ENCODE peak calls at places on chromosomes 3 and 15, in eight cellular contexts. One of them, this sample, is unnamed. For H3K4me1, the result is how much of the 10 kb centered on the place peaks cover.

GRCh38 chr15:22952826-22953579 is 27.2 kb downstream of the CYFIP1 start:
- DNase-seq in body of pancreas: no peak
- DNase-seq in lower lobe of right lung: no peak
- DNase-seq in A549: no peak
- DNase-seq in heart left ventricle: no peak
- DNase-seq in GM23248: peak
- DNase-seq in mesendoderm: peak
- DNase-seq in stomach: no peak
- DNase-seq in this sample: no peak

GRCh38 chr3:7779331-7779730 is 722.3 kb upstream of the LMCD1 start:
- DNase-seq in body of pancreas: no peak
- DNase-seq in lower lobe of right lung: no peak
- DNase-seq in A549: no peak
- DNase-seq in heart left ventricle: no peak
- DNase-seq in GM23248: peak
- DNase-seq in mesendoderm: peak
- DNase-seq in stomach: no peak
- DNase-seq in this sample: no peak

GRCh38 chr3:146561879-146562278 is 17.5 kb upstream of the PLSCR1 start:
- DNase-seq in body of pancreas: no peak
- DNase-seq in lower lobe of right lung: no peak
- DNase-seq in A549: no peak
- DNase-seq in heart left ventricle: no peak
- DNase-seq in GM23248: no peak
- DNase-seq in mesendoderm: no peak
- DNase-seq in stomach: no peak
- DNase-seq in this sample: no peak

GRCh38 chr15:91795281-91795680 is 58.2 kb upstream of the SLCO3A1 start:
- DNase-seq in body of pancreas: no peak
- DNase-seq in lower lobe of right lung: no peak
- DNase-seq in A549: no peak
- DNase-seq in heart left ventricle: no peak
- DNase-seq in GM23248: no peak
- DNase-seq in mesendoderm: no peak
- DNase-seq in stomach: no peak
- DNase-seq in this sample: no peak

GRCh38 chr3:109382573-109382972 is 45.2 kb upstream of the DPPA4 start:
- DNase-seq in body of pancreas: no peak
- DNase-seq in lower lobe of right lung: no peak
- DNase-seq in A549: no peak
- DNase-seq in heart left ventricle: no peak
- DNase-seq in GM23248: no peak
- DNase-seq in mesendoderm: no peak
- DNase-seq in stomach: no peak
- DNase-seq in this sample: no peak

GRCh38 chr3:31213869-31214486 is 318.7 kb upstream of the STT3B start:
- DNase-seq in body of pancreas: no peak
- DNase-seq in lower lobe of right lung: no peak
- DNase-seq in A549: no peak
- DNase-seq in heart left ventricle: no peak
- DNase-seq in GM23248: no peak
- DNase-seq in mesendoderm: no peak
- DNase-seq in stomach: no peak
- DNase-seq in this sample: no peak

GRCh38 chr15:42120285-42120684 is 25.9 kb upstream of the PLA2G4D start:
- DNase-seq in body of pancreas: no peak
- DNase-seq in lower lobe of right lung: no peak
- DNase-seq in A549: no peak
- DNase-seq in heart left ventricle: no peak
- DNase-seq in GM23248: no peak
- DNase-seq in mesendoderm: no peak
- DNase-seq in stomach: no peak
- DNase-seq in this sample: no peak

GRCh38 chr3:53545365-53546031 is 51.1 kb downstream of the CACNA1D start:
- DNase-seq in body of pancreas: no peak
- DNase-seq in lower lobe of right lung: no peak
- DNase-seq in A549: no peak
- DNase-seq in heart left ventricle: no peak
- DNase-seq in GM23248: no peak
- DNase-seq in mesendoderm: no peak
- DNase-seq in stomach: no peak
- DNase-seq in this sample: no peak

GRCh38 chr3:123085293-123085949 is 18.6 kb downstream of the PDIA5 start:
- DNase-seq in body of pancreas: no peak
- DNase-seq in lower lobe of right lung: no peak
- DNase-seq in A549: no peak
- DNase-seq in heart left ventricle: no peak
- DNase-seq in GM23248: no peak
- DNase-seq in mesendoderm: peak
- DNase-seq in stomach: no peak
- DNase-seq in this sample: no peak

GRCh38 chr3:31350307-31350706 is 182.4 kb upstream of the STT3B start:
- DNase-seq in body of pancreas: no peak
- DNase-seq in lower lobe of right lung: no peak
- DNase-seq in A549: no peak
- DNase-seq in heart left ventricle: no peak
- DNase-seq in GM23248: no peak
- DNase-seq in mesendoderm: no peak
- DNase-seq in stomach: no peak
- DNase-seq in this sample: no peak

GRCh38 chr3:14377838-14378169 is 24.6 kb upstream of the SLC6A6 start:
- DNase-seq in body of pancreas: no peak
- DNase-seq in lower lobe of right lung: peak
- DNase-seq in A549: no peak
- DNase-seq in heart left ventricle: peak
- DNase-seq in GM23248: no peak
- DNase-seq in mesendoderm: no peak
- DNase-seq in stomach: no peak
- DNase-seq in this sample: no peak

GRCh38 chr15:44545934-44546802 is 9.2 kb downstream of the EIF3J start:
- DNase-seq in body of pancreas: no peak
- DNase-seq in lower lobe of right lung: no peak
- DNase-seq in A549: no peak
- DNase-seq in heart left ventricle: no peak
- DNase-seq in GM23248: peak
- DNase-seq in mesendoderm: peak
- DNase-seq in stomach: no peak
- DNase-seq in this sample: no peak

GRCh38 chr3:124771083-124771445 is 40.8 kb downstream of the UMPS start:
- DNase-seq in body of pancreas: no peak
- DNase-seq in lower lobe of right lung: no peak
- DNase-seq in A549: no peak
- DNase-seq in heart left ventricle: no peak
- DNase-seq in GM23248: no peak
- DNase-seq in mesendoderm: no peak
- DNase-seq in stomach: no peak
- DNase-seq in this sample: no peak

GRCh38 chr3:55690161-55690560 is 203.1 kb upstream of the WNT5A start:
- DNase-seq in body of pancreas: no peak
- DNase-seq in lower lobe of right lung: no peak
- DNase-seq in A549: no peak
- DNase-seq in heart left ventricle: no peak
- DNase-seq in GM23248: no peak
- DNase-seq in mesendoderm: peak
- DNase-seq in stomach: no peak
- DNase-seq in this sample: no peak

GRCh38 chr3:177523072-177523675 is 325.9 kb upstream of the TBL1XR1 start:
- DNase-seq in body of pancreas: no peak
- DNase-seq in lower lobe of right lung: no peak
- DNase-seq in A549: no peak
- DNase-seq in heart left ventricle: no peak
- DNase-seq in GM23248: peak
- DNase-seq in mesendoderm: no peak
- DNase-seq in stomach: no peak
- DNase-seq in this sample: no peak

GRCh38 chr3:190972840-190973270 is 110.4 kb upstream of the GMNC start:
- DNase-seq in body of pancreas: no peak
- DNase-seq in lower lobe of right lung: no peak
- DNase-seq in A549: no peak
- DNase-seq in heart left ventricle: no peak
- DNase-seq in GM23248: peak
- DNase-seq in mesendoderm: peak
- DNase-seq in stomach: no peak
- DNase-seq in this sample: no peak

GRCh38 chr15:27847775-27848710 is 251.1 kb downstream of the OCA2 start:
- DNase-seq in body of pancreas: no peak
- DNase-seq in lower lobe of right lung: no peak
- DNase-seq in A549: no peak
- DNase-seq in heart left ventricle: no peak
- DNase-seq in GM23248: no peak
- DNase-seq in mesendoderm: no peak
- DNase-seq in stomach: peak
- DNase-seq in this sample: no peak

GRCh38 chr3:131357275-131357674 is 24.3 kb upstream of the NUDT16 start:
- DNase-seq in body of pancreas: no peak
- DNase-seq in lower lobe of right lung: no peak
- DNase-seq in A549: no peak
- DNase-seq in heart left ventricle: no peak
- DNase-seq in GM23248: no peak
- DNase-seq in mesendoderm: no peak
- DNase-seq in stomach: no peak
- DNase-seq in this sample: no peak

GRCh38 chr15:51672913-51673857 is 8.1 kb upstream of the SCG3 start:
- DNase-seq in body of pancreas: no peak
- DNase-seq in lower lobe of right lung: no peak
- DNase-seq in A549: no peak
- DNase-seq in heart left ventricle: no peak
- DNase-seq in GM23248: no peak
- DNase-seq in mesendoderm: no peak
- DNase-seq in stomach: no peak
- DNase-seq in this sample: no peak

GRCh38 chr3:97992547-97993173 is 20.4 kb upstream of the RIOX2 start:
- DNase-seq in body of pancreas: no peak
- DNase-seq in lower lobe of right lung: no peak
- DNase-seq in A549: no peak
- DNase-seq in heart left ventricle: no peak
- DNase-seq in GM23248: no peak
- DNase-seq in mesendoderm: peak
- DNase-seq in stomach: no peak
- DNase-seq in this sample: no peak

GRCh38 chr3:87473944-87474343 is 197.6 kb upstream of the POU1F1 start:
- DNase-seq in body of pancreas: no peak
- DNase-seq in lower lobe of right lung: no peak
- DNase-seq in A549: no peak
- DNase-seq in heart left ventricle: no peak
- DNase-seq in GM23248: no peak
- DNase-seq in mesendoderm: no peak
- DNase-seq in stomach: no peak
- DNase-seq in this sample: no peak

GRCh38 chr15:98855815-98856539 is 151.6 kb downstream of the PGPEP1L start:
- DNase-seq in body of pancreas: no peak
- DNase-seq in lower lobe of right lung: no peak
- DNase-seq in A549: peak
- DNase-seq in heart left ventricle: no peak
- DNase-seq in GM23248: no peak
- DNase-seq in mesendoderm: no peak
- DNase-seq in stomach: no peak
- DNase-seq in this sample: no peak
- H3K4me1 ChIP-seq in body of pancreas: half or more
- H3K4me1 ChIP-seq in lower lobe of right lung: half or more
- H3K4me1 ChIP-seq in A549: half or more
- H3K4me1 ChIP-seq in heart left ventricle: half or more
- H3K4me1 ChIP-seq in GM23248: half or more
- H3K4me1 ChIP-seq in mesendoderm: under half
- H3K4me1 ChIP-seq in stomach: half or more
- H3K4me1 ChIP-seq in this sample: half or more

DNA sequence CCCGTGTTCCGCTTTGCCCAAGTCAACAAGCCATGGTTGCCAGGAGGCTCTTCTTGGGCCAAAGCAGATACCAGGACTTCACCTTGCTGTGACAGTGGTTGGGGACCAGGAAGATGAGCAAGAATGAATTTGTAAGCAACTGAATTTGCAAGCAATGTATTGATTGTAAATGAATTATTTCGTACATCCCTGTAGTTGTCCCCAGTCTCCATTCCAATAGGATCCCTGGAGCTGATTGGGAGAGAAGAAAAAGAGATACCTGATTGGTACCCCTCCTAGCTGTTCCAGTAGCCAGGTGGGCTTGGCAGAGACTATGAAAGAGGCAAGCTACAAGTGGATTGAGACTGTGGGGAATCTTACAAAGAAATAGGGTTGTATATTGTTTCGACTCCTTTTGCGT is 130.9 kb downstream of the FNDC3B start:
- DNase-seq in body of pancreas: no peak
- DNase-seq in lower lobe of right lung: no peak
- DNase-seq in A549: no peak
- DNase-seq in heart left ventricle: no peak
- DNase-seq in GM23248: no peak
- DNase-seq in mesendoderm: no peak
- DNase-seq in stomach: no peak
- DNase-seq in this sample: no peak
- H3K4me1 ChIP-seq in body of pancreas: under half
- H3K4me1 ChIP-seq in lower lobe of right lung: half or more
- H3K4me1 ChIP-seq in A549: half or more
- H3K4me1 ChIP-seq in heart left ventricle: half or more
- H3K4me1 ChIP-seq in GM23248: under half
- H3K4me1 ChIP-seq in mesendoderm: under half
- H3K4me1 ChIP-seq in stomach: half or more
- H3K4me1 ChIP-seq in this sample: half or more

DNA sequence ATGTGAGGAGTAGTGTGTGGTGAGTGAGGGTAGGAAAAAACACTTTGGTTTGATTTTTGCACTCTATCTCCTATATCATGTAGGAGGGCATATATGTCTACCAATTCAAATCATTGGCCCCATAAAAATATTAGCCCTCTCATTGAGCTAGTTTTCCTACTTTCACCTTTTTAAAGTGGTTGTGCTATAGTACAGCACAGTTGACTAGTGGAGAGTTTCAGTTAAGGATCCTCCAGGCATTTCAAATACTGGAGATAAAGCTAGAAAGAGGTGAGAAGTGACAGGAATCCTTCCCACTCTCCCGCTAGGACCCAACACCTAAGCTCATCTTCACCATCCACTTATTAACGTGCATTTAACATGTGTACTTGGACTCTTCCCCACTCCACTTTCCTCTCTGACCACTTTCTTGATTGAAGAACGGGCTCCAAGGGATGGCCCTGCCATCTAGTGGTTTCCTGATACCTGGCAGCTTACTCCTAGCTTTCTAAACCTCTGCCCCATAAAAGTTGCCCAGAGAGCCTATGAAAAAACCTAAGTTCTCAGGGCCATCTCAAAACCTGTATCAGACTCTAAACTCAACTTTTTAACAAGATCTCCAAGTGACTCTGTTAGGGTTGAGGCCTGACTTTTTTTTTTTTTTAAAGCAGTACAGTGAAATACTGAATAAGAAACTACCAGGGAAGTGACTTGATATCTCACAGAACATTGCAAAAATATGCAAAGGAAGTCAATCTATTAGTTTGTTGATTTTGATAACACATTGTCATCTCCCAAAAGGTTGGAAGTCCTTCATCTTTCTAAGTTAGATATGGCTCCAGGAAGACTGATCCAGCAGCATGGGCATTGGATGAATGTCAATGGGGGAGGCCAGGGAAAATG is 17.9 kb downstream of the IL12A start:
- DNase-seq in body of pancreas: peak
- DNase-seq in lower lobe of right lung: no peak
- DNase-seq in A549: peak
- DNase-seq in heart left ventricle: peak
- DNase-seq in GM23248: peak
- DNase-seq in mesendoderm: peak
- DNase-seq in stomach: peak
- DNase-seq in this sample: peak
- H3K4me1 ChIP-seq in body of pancreas: under half
- H3K4me1 ChIP-seq in lower lobe of right lung: under half
- H3K4me1 ChIP-seq in A549: under half
- H3K4me1 ChIP-seq in heart left ventricle: under half
- H3K4me1 ChIP-seq in GM23248: under half
- H3K4me1 ChIP-seq in mesendoderm: under half
- H3K4me1 ChIP-seq in stomach: under half
- H3K4me1 ChIP-seq in this sample: under half

GRCh38 chr3:49353022-49353421 is 5.1 kb downstream of the GPX1 start:
- DNase-seq in body of pancreas: no peak
- DNase-seq in lower lobe of right lung: no peak
- DNase-seq in A549: no peak
- DNase-seq in heart left ventricle: no peak
- DNase-seq in GM23248: peak
- DNase-seq in mesendoderm: no peak
- DNase-seq in stomach: no peak
- DNase-seq in this sample: no peak
- H3K4me1 ChIP-seq in body of pancreas: under half
- H3K4me1 ChIP-seq in lower lobe of right lung: half or more
- H3K4me1 ChIP-seq in A549: under half
- H3K4me1 ChIP-seq in heart left ventricle: under half
- H3K4me1 ChIP-seq in GM23248: under half
- H3K4me1 ChIP-seq in mesendoderm: under half
- H3K4me1 ChIP-seq in stomach: half or more
- H3K4me1 ChIP-seq in this sample: under half